ENCODE peak calls at places on chromosome 9, in ten cellular contexts. K, W, H, A, G, Q, B, J, T and I are unnamed samples.

GRCh38 chr9:104091708-104092107 is 2.4 kb upstream of the SMC2 start:
- DNase-seq in A (peak; percentile 35), W (peak; percentile 83), T (peak; percentile 67), H (peak; percentile 19), K (no peak), G (peak; percentile 36), Q (no peak), J (no peak), B (peak; percentile 55), I (no peak)

GRCh38 chr9:89808076-89808701 is 203.4 kb downstream of the GADD45G start:
- DNase-seq in W (no peak), H (no peak), Q (peak; percentile 31), G (no peak), B (no peak), K (no peak), A (peak; percentile 7), J (no peak), T (no peak), I (no peak)

GRCh38 chr9:88641471-88642240 is 106.7 kb downstream of the NXNL2 start:
- DNase-seq in K (no peak), B (no peak), W (no peak), H (no peak), J (no peak), Q (no peak), T (peak; percentile 75), A (no peak), G (no peak), I (no peak)

GRCh38 chr9:113636165-113636564 is 172.6 kb downstream of the RGS3 start:
- DNase-seq in H (no peak), Q (no peak), B (no peak), K (no peak), T (no peak), A (no peak), J (no peak), G (no peak), W (peak; percentile 58), I (no peak)

GRCh38 chr9:137138058-137138697 is 776 bp upstream of the GRIN1 start:
- DNase-seq in Q (no peak), H (no peak), K (no peak), T (no peak), J (no peak), W (no peak), G (no peak), A (no peak), B (no peak), I (peak; percentile 46)

GRCh38 chr9:69380811-69381210 is 55.8 kb downstream of the ENTREP1 start:
- DNase-seq in T (peak; percentile 32), W (no peak), G (no peak), K (peak; percentile 29), A (no peak), H (no peak), B (no peak), J (no peak), Q (no peak), I (no peak)

GRCh38 chr9:88628811-88629210 is 93.8 kb downstream of the NXNL2 start:
- DNase-seq in H (peak; percentile 48), T (peak; percentile 54), B (no peak), A (no peak), K (no peak), J (no peak), G (no peak), W (no peak), Q (no peak), I (no peak)

GRCh38 chr9:93992830-93993229 is 37.7 kb upstream of the BARX1 start:
- DNase-seq in H (no peak), Q (no peak), K (no peak), B (no peak), G (no peak), T (no peak), J (no peak), A (no peak), W (no peak), I (no peak)

GRCh38 chr9:114364528-114365041 is 23.2 kb downstream of the AKNA start:
- DNase-seq in H (no peak), B (no peak), W (no peak), Q (no peak), A (no peak), K (peak; percentile 62), G (no peak), J (no peak), T (peak; percentile 30), I (no peak)

GRCh38 chr9:134625361-134626140 is 16.1 kb upstream of the COL5A1 start:
- DNase-seq in Q (peak; percentile 24), J (no peak), T (peak; percentile 65), B (no peak), G (no peak), W (no peak), H (no peak), K (peak; percentile 8), A (peak; percentile 83), I (no peak)

GRCh38 chr9:100515578-100516494 is 42.9 kb downstream of the TMEFF1 start:
- DNase-seq in H (peak; percentile 17), K (no peak), T (no peak), G (no peak), Q (no peak), J (no peak), W (no peak), A (peak; percentile 33), B (no peak), I (no peak)

GRCh38 chr9:20255052-20255451 is 367.2 kb downstream of the MLLT3 start:
- DNase-seq in H (no peak), B (no peak), T (no peak), A (no peak), Q (no peak), K (no peak), J (no peak), G (no peak), W (no peak), I (no peak)

GRCh38 chr9:88197016-88197415 is 58.7 kb upstream of the SPATA31C2 start:
- DNase-seq in G (no peak), Q (no peak), K (peak; percentile 53), B (no peak), J (no peak), W (no peak), A (peak; percentile 83), T (peak; percentile 78), H (peak; percentile 50), I (no peak)

DNA sequence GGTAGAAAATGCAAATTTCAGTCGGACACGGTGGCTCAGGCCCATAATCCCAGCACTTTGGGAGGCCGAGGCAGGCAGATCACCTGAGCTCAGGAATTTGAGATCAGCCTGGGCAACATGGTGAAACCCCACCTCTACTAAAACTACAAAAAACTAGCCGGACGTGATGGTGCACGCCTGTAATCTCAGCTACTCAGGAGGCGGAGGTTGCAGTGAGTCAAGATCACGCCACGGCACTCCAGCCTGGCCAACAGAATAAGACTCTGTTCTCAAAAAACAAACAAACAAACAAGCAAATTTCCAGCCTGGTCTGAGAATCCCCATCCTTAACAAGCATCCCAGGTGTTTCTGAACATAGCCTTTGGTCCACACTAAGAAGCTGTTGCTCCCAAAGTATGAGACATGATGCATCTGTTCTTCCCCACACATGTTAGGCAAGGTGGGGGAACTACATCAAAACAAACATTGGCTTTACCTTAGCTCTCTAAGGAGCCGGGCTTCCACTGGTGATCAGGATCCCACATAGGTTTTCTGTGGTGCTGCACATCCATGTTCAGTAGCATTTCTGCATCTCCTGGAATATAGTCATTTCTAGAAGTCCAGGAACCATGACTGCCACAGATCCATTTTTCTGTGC is 92.5 kb upstream of the DMRT1 start:
- DNase-seq in J (no peak), T (no peak), Q (no peak), K (no peak), H (no peak), W (peak; percentile 29), B (no peak), A (no peak), G (no peak), I (no peak)
- H3K27ac ChIP-seq in J (no peak overlapping the region), T (no peak overlapping the region), Q (no peak overlapping the region), K (no peak overlapping the region), H (no peak overlapping the region), W (no peak overlapping the region), B (no peak overlapping the region), A (no peak overlapping the region), G (no peak overlapping the region), I (no peak overlapping the region)

GRCh38 chr9:110440161-110440560 is 102.5 kb upstream of the TXNDC8 start:
- DNase-seq in Q (no peak), W (no peak), H (no peak), G (no peak), B (no peak), A (peak; percentile 90), K (peak; percentile 13), J (no peak), T (peak; percentile 94), I (no peak)
- H3K27ac ChIP-seq in Q (no peak overlapping the region), W (no peak overlapping the region), H (no peak overlapping the region), G (no peak overlapping the region), B (no peak overlapping the region), A (no peak overlapping the region), K (no peak overlapping the region), J (no peak overlapping the region), T (peak overlapping the region; percentile 62), I (peak overlapping the region; percentile 11)

DNA sequence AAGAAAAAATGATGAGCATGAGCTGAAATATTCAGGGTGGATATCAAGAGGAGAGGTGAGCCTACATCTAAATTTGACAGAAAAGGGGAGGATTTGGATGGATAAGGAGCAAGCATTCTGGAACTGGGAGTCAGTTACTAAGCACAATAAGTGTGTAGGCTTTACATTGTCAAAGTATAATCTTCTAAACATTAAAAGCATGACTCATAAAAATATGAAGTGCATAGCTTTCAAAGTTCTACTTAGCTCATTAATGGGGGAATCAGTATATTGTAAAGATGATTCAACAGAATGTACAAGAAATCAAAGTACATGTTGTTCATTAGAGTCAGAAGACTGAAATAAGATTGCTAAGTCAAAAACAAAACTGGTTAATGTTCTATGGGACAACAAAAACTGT is 248.0 kb upstream of the GAS1 start:
- DNase-seq in H (no peak), G (no peak), B (no peak), A (no peak), J (no peak), T (peak; percentile 23), W (no peak), K (no peak), Q (no peak), I (no peak)
- H3K27ac ChIP-seq in H (peak overlapping the region; percentile 91), G (no peak overlapping the region), B (no peak overlapping the region), A (no peak overlapping the region), J (no peak overlapping the region), T (peak overlapping the region; percentile 93), W (no peak overlapping the region), K (no peak overlapping the region), Q (no peak overlapping the region), I (no peak overlapping the region)

GRCh38 chr9:129875687-129876395 is 40.6 kb downstream of the USP20 start:
- DNase-seq in G (no peak), H (no peak), Q (no peak), K (no peak), J (no peak), T (no peak), B (no peak), A (no peak), W (no peak), I (no peak)

GRCh38 chr9:129874261-129875101 is 39.2 kb downstream of the USP20 start:
- DNase-seq in H (no peak), B (no peak), K (no peak), J (no peak), A (no peak), G (no peak), Q (no peak), T (no peak), W (no peak), I (no peak)

GRCh38 chr9:129876815-129877214 is 41.6 kb downstream of the USP20 start:
- DNase-seq in T (no peak), J (no peak), A (no peak), H (no peak), B (no peak), G (no peak), Q (no peak), K (no peak), W (no peak), I (no peak)

GRCh38 chr9:129875181-129875611 is 39.9 kb downstream of the USP20 start:
- DNase-seq in Q (no peak), K (no peak), G (no peak), H (no peak), A (no peak), J (no peak), B (no peak), T (no peak), W (no peak), I (no peak)

GRCh38 chr9:129873563-129873962 is 38.3 kb downstream of the USP20 start:
- DNase-seq in K (no peak), T (no peak), Q (no peak), H (no peak), W (no peak), J (no peak), G (no peak), A (no peak), B (no peak), I (no peak)
- H3K27ac ChIP-seq in K (no peak overlapping the region), T (no peak overlapping the region), Q (no peak overlapping the region), H (no peak overlapping the region), W (no peak overlapping the region), J (no peak overlapping the region), G (no peak overlapping the region), A (no peak overlapping the region), B (no peak overlapping the region), I (no peak overlapping the region)